ENCODE peak calls at places on chromosomes 5 and 9, in four cellular contexts. I, O, C and B are unnamed samples.

GRCh38 chr5:141982626-141983025 is 13.7 kb downstream of the RNF14 start:
- DNase-seq in O (no peak), C (no peak), I (no peak), B (no peak)

GRCh38 chr5:35183243-35183955 is 46.9 kb downstream of the PRLR start:
- DNase-seq in O (peak; percentile 10), I (peak; percentile 60), C (peak; percentile 71), B (peak; percentile 54)

GRCh38 chr5:122170630-122171029 is 41.3 kb downstream of the ZNF474 start:
- DNase-seq in I (peak; percentile 50), C (no peak), O (no peak), B (peak; percentile 89)

GRCh38 chr5:6458833-6459232 is 10.2 kb downstream of the UBE2QL1 start:
- DNase-seq in I (no peak), O (no peak), C (no peak), B (no peak)

GRCh38 chr9:93918071-93918470 is 37.1 kb downstream of the BARX1 start:
- DNase-seq in I (no peak), O (no peak), C (no peak), B (no peak)

GRCh38 chr9:22354699-22355384 is 91.8 kb upstream of the DMRTA1 start:
- DNase-seq in O (no peak), C (no peak), I (no peak), B (peak; percentile 13)

GRCh38 chr5:58085800-58086199 is 374.1 kb downstream of the PLK2 start:
- DNase-seq in C (no peak), O (peak; percentile 8), I (peak; percentile 63), B (peak; percentile 58)

GRCh38 chr5:160118349-160119141 is 705 bp downstream of the PWWP2A start:
- DNase-seq in C (peak; percentile 72), O (no peak), I (no peak), B (peak; percentile 92)

GRCh38 chr5:38316544-38317224 is 58.3 kb downstream of the EGFLAM start:
- DNase-seq in O (no peak), C (no peak), I (peak; percentile 44), B (no peak)

GRCh38 chr5:56145106-56145505 is 88.0 kb downstream of the ANKRD55 start:
- DNase-seq in O (no peak), I (no peak), C (no peak), B (no peak)

GRCh38 chr5:115810776-115811175 is 5.7 kb downstream of the CDO1 start:
- DNase-seq in I (peak; percentile 60), O (no peak), C (no peak), B (peak; percentile 17)

GRCh38 chr9:108634669-108635462 is 220.9 kb downstream of the ACTL7B start:
- DNase-seq in C (no peak), I (no peak), O (peak; percentile 10), B (peak; percentile 88)

GRCh38 chr5:113182658-113183344 is 206.2 kb downstream of the DCP2 start:
- DNase-seq in I (no peak), C (no peak), O (no peak), B (no peak)

GRCh38 chr5:177098103-177098771 is 11.5 kb downstream of the FGFR4 start:
- DNase-seq in O (no peak), C (no peak), I (peak; percentile 41), B (peak; percentile 86)

GRCh38 chr5:58629190-58630159 is 46.6 kb downstream of the RAB3C start:
- DNase-seq in I (no peak), C (no peak), O (no peak), B (no peak)

GRCh38 chr5:128920345-128921215 is 44.7 kb upstream of the SLC27A6 start:
- DNase-seq in O (peak; percentile 68), I (peak; percentile 59), C (no peak), B (no peak)

GRCh38 chr9:34589656-34590375 is at the start of gene CNTFR:
- DNase-seq in C (no peak), O (no peak), I (no peak), B (no peak)

GRCh38 chr9:82882744-82883143 is 180.2 kb downstream of the RASEF start:
- DNase-seq in C (no peak), O (no peak), I (no peak), B (no peak)

GRCh38 chr9:111937781-111938426 is 41.3 kb downstream of the UGCG start:
- DNase-seq in I (peak; percentile 83), O (no peak), C (no peak), B (no peak)

GRCh38 chr9:136984464-136985026 is 1.8 kb downstream of the LCNL1 start:
- DNase-seq in O (no peak), C (no peak), I (no peak), B (no peak)

GRCh38 chr5:176388003-176388340 is 426 bp downstream of the NOP16 start:
- DNase-seq in I (peak; percentile 9), O (no peak), C (peak; percentile 80), B (no peak)

GRCh38 chr5:177494356-177495195 is 2.8 kb downstream of the PDLIM7 start:
- DNase-seq in O (peak; percentile 49), I (peak; percentile 92), C (no peak), B (peak; percentile 100)

GRCh38 chr5:134275822-134276221 is 49.9 kb upstream of the PPP2CA start:
- DNase-seq in O (no peak), C (no peak), I (peak; percentile 48), B (no peak)

GRCh38 chr5:36066540-36067210 is at the start of gene UGT3A2:
- DNase-seq in C (no peak), O (no peak), I (no peak), B (no peak)

GRCh38 chr5:13987843-13988464 is 43.5 kb upstream of the DNAH5 start:
- DNase-seq in O (peak; percentile 42), I (peak; percentile 81), C (peak; percentile 71), B (no peak)

GRCh38 chr5:173499471-173500212 is 116.8 kb downstream of the BOD1 start:
- DNase-seq in C (no peak), I (no peak), O (no peak), B (no peak)

GRCh38 chr5:53151713-53152458 is 42.3 kb upstream of the MOCS2 start:
- DNase-seq in I (peak; percentile 93), C (no peak), O (no peak), B (no peak)

GRCh38 chr9:34451545-34451944 is 6.8 kb downstream of the FAM219A start:
- DNase-seq in C (no peak), O (no peak), I (peak; percentile 53), B (no peak)

GRCh38 chr5:39543335-39543734 is 118.6 kb upstream of the DAB2 start:
- DNase-seq in C (no peak), I (peak; percentile 27), O (no peak), B (peak; percentile 46)

GRCh38 chr9:95226921-95227320 is 90.6 kb downstream of the FANCC start:
- DNase-seq in C (no peak), O (no peak), I (no peak), B (no peak)

GRCh38 chr9:82588801-82589200 is 474.1 kb downstream of the RASEF start:
- DNase-seq in I (no peak), C (no peak), O (no peak), B (no peak)

GRCh38 chr9:7788772-7789171 is 10.8 kb downstream of the DMAC1 start:
- DNase-seq in C (no peak), O (no peak), I (no peak), B (no peak)

GRCh38 chr5:179768326-179769085 is 25.3 kb upstream of the LTC4S start:
- DNase-seq in O (no peak), I (no peak), C (no peak), B (peak; percentile 37)

GRCh38 chr5:112694853-112695709 is 42.6 kb upstream of the APC start:
- DNase-seq in I (peak; percentile 59), C (peak; percentile 40), O (no peak), B (no peak)

GRCh38 chr9:130756460-130757152 is 63.0 kb downstream of the EXOSC2 start:
- DNase-seq in I (no peak), C (peak; percentile 37), O (no peak), B (no peak)
- H3K4me3 ChIP-seq in I (no peak overlapping the region), C (no peak overlapping the region), O (no peak overlapping the region), B (no peak overlapping the region)

DNA sequence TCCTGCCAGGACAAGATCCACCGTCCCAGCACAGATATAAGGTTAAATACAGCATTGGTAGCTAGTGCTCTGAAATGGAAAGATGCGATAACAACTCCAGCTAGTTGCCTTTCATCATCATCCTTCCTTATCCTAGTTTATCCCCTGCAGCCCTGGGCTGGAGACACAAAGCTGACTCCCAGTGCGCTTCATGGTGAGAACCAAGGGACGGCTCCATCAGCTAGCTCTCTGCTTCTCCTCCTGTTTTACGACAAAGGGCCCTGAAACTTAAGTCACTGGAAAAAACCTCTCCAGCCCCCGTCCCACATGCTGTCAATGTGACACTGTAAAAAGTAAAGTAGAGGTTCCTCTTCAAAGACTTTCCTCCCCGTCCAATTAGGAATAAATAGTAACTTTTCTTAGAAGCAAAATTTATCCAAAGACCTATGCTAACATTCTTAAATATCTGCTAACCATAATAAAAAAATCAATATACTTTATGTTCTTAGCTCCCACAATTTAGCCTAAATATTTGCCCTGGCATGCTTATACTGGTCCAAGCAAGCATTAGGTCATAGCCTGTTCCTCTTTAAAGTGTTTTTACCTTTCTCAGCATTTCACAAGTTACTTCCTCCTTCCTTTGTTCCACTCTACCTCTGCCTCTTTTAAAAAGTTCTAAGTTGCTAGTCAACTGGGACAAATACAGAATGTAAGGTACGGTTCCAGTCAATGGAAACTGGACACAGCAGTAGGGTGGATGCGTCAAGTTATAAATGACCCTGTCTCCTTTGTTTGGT is 37.6 kb downstream of the CDC14B start:
- DNase-seq in O (no peak), I (no peak), C (no peak), B (no peak)
- H4K20me1 ChIP-seq in O (no peaks in the 10 kb centered on the region), I (peaks cover 8% of the 10 kb centered on the region), C (no peaks in the 10 kb centered on the region), B (no peaks in the 10 kb centered on the region)

GRCh38 chr5:130896636-130897035 is 268.4 kb downstream of the HINT1 start:
- DNase-seq in C (no peak), O (no peak), I (no peak), B (no peak)
- H3K4me3 ChIP-seq in C (no peak overlapping the region), O (peak overlapping the region; percentile 62), I (no peak overlapping the region), B (no peak overlapping the region)

DNA sequence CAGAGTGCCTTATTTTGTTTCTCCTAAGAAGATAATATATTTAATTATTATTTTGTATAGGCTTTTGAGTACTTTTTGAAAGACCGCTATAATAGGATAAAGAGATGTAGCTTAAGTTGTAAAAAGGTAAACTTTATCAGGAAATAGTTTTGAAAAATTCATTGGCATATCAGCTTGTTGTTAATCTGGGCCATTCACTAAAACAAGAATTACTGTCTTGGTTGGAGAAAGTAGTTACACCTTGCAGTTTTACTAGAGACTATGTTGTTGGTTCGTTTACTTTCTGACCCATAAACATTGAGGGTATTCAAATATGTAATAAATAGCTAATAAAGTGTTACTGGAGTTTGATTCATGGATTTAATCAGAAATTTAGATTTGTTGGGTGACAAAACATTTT is 33.7 kb downstream of the TNPO1 start:
- DNase-seq in I (no peak), C (no peak), O (no peak), B (no peak)
- H4K20me1 ChIP-seq in I (peaks cover 74% of the 10 kb centered on the region), C (peaks cover 34% of the 10 kb centered on the region), O (peaks cover 36% of the 10 kb centered on the region), B (peaks cover 60% of the 10 kb centered on the region)

DNA sequence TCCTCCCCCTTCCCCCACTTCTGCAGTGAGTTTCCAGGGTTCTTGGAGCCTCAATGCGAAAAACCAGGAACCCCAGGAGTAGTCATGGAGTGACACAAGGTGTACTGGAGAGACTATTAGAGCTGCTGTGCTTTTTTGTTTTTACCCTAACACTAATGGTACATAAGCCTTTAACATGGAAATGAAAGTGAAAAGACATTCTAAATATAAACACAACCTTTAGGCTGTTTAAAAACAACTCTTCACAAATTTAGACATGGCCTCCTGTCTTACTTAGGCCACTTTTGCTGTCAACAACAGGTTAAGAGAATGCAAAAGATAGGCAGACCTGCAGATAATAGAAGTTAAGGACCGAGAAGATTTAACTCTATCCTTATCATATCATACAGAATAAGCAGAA is 232.2 kb downstream of the DENND1A start:
- DNase-seq in O (no peak), I (no peak), C (no peak), B (no peak)
- H3K4me3 ChIP-seq in O (no peak overlapping the region), I (no peak overlapping the region), C (no peak overlapping the region), B (no peak overlapping the region)

GRCh38 chr9:126832440-126832839 is 27.6 kb downstream of the ZBTB43 start:
- DNase-seq in I (no peak), C (no peak), O (no peak), B (no peak)
- H4K20me1 ChIP-seq in I (peaks cover 20% of the 10 kb centered on the region), C (peaks cover 48% of the 10 kb centered on the region), O (no peaks in the 10 kb centered on the region), B (peaks cover 54% of the 10 kb centered on the region)